ENCODE peak calls at places on chromosomes 2 and 18, in eight cellular contexts. One of them, this sample, is unnamed.

GRCh38 chr2:71353247-71353646 is 21.7 kb downstream of the ZNF638 start:
- DNase-seq in iris pigment epithelial cell: no peak
- DNase-seq in BE2C: no peak
- DNase-seq in cardiac fibroblast: no peak
- DNase-seq in NCI-H82: no peak
- DNase-seq in endothelial cell: no peak
- DNase-seq in Daoy: no peak
- DNase-seq in AML-193: no peak
- DNase-seq in this sample: no peak

GRCh38 chr2:221494556-221494955 is 77.5 kb downstream of the EPHA4 start:
- DNase-seq in iris pigment epithelial cell: peak; percentile 18
- DNase-seq in BE2C: no peak
- DNase-seq in cardiac fibroblast: no peak
- DNase-seq in NCI-H82: no peak
- DNase-seq in endothelial cell: no peak
- DNase-seq in Daoy: peak; percentile 51
- DNase-seq in AML-193: no peak
- DNase-seq in this sample: no peak

GRCh38 chr2:190320696-190321095 is 1.1 kb upstream of the HIBCH start:
- DNase-seq in iris pigment epithelial cell: no peak
- DNase-seq in BE2C: no peak
- DNase-seq in cardiac fibroblast: no peak
- DNase-seq in NCI-H82: no peak
- DNase-seq in endothelial cell: no peak
- DNase-seq in Daoy: no peak
- DNase-seq in AML-193: no peak
- DNase-seq in this sample: no peak

GRCh38 chr18:49863769-49864615 is 50.7 kb upstream of the ACAA2 start:
- DNase-seq in iris pigment epithelial cell: no peak
- DNase-seq in BE2C: no peak
- DNase-seq in cardiac fibroblast: no peak
- DNase-seq in NCI-H82: no peak
- DNase-seq in endothelial cell: no peak
- DNase-seq in Daoy: no peak
- DNase-seq in AML-193: no peak
- DNase-seq in this sample: no peak

GRCh38 chr2:164257794-164258193 is 363.5 kb downstream of the GRB14 start:
- DNase-seq in iris pigment epithelial cell: peak; percentile 5
- DNase-seq in BE2C: no peak
- DNase-seq in cardiac fibroblast: peak; percentile 1
- DNase-seq in NCI-H82: no peak
- DNase-seq in endothelial cell: no peak
- DNase-seq in Daoy: no peak
- DNase-seq in AML-193: no peak
- DNase-seq in this sample: no peak

GRCh38 chr2:69309336-69310048 is 77.5 kb downstream of the GFPT1 start:
- DNase-seq in iris pigment epithelial cell: peak; percentile 60
- DNase-seq in BE2C: no peak
- DNase-seq in cardiac fibroblast: peak; percentile 73
- DNase-seq in NCI-H82: no peak
- DNase-seq in endothelial cell: no peak
- DNase-seq in Daoy: no peak
- DNase-seq in AML-193: no peak
- DNase-seq in this sample: no peak

GRCh38 chr18:59453468-59453961 is 94.5 kb upstream of the LMAN1 start:
- DNase-seq in iris pigment epithelial cell: peak; percentile 69
- DNase-seq in BE2C: peak; percentile 12
- DNase-seq in cardiac fibroblast: no peak
- DNase-seq in NCI-H82: no peak
- DNase-seq in endothelial cell: no peak
- DNase-seq in Daoy: no peak
- DNase-seq in AML-193: no peak
- DNase-seq in this sample: no peak

GRCh38 chr18:74251297-74252031 is 40.3 kb downstream of the CYB5A start:
- DNase-seq in iris pigment epithelial cell: peak; percentile 86
- DNase-seq in BE2C: no peak
- DNase-seq in cardiac fibroblast: peak; percentile 76
- DNase-seq in NCI-H82: no peak
- DNase-seq in endothelial cell: no peak
- DNase-seq in Daoy: no peak
- DNase-seq in AML-193: peak; percentile 82
- DNase-seq in this sample: no peak

GRCh38 chr2:199797431-199797830 is 53.6 kb downstream of the FTCDNL1 start:
- DNase-seq in iris pigment epithelial cell: no peak
- DNase-seq in BE2C: no peak
- DNase-seq in cardiac fibroblast: no peak
- DNase-seq in NCI-H82: no peak
- DNase-seq in endothelial cell: no peak
- DNase-seq in Daoy: no peak
- DNase-seq in AML-193: no peak
- DNase-seq in this sample: no peak

GRCh38 chr2:211457325-211457724 is 900.9 kb downstream of the CPS1 start:
- DNase-seq in iris pigment epithelial cell: no peak
- DNase-seq in BE2C: no peak
- DNase-seq in cardiac fibroblast: no peak
- DNase-seq in NCI-H82: no peak
- DNase-seq in endothelial cell: no peak
- DNase-seq in Daoy: no peak
- DNase-seq in AML-193: no peak
- DNase-seq in this sample: no peak

GRCh38 chr18:111292-112014 is 46.9 kb upstream of the USP14 start:
- DNase-seq in iris pigment epithelial cell: peak; percentile 44
- DNase-seq in BE2C: peak; percentile 73
- DNase-seq in cardiac fibroblast: peak; percentile 26
- DNase-seq in NCI-H82: no peak
- DNase-seq in endothelial cell: peak; percentile 85
- DNase-seq in Daoy: peak; percentile 60
- DNase-seq in AML-193: no peak
- DNase-seq in this sample: no peak

GRCh38 chr2:238595750-238596570 is 169.2 kb downstream of the ASB1 start:
- DNase-seq in iris pigment epithelial cell: no peak
- DNase-seq in BE2C: no peak
- DNase-seq in cardiac fibroblast: no peak
- DNase-seq in NCI-H82: peak; percentile 64
- DNase-seq in endothelial cell: no peak
- DNase-seq in Daoy: no peak
- DNase-seq in AML-193: no peak
- DNase-seq in this sample: no peak

GRCh38 chr2:30765226-30765625 is 42.0 kb downstream of the CAPN13 start:
- DNase-seq in iris pigment epithelial cell: no peak
- DNase-seq in BE2C: no peak
- DNase-seq in cardiac fibroblast: no peak
- DNase-seq in NCI-H82: no peak
- DNase-seq in endothelial cell: no peak
- DNase-seq in Daoy: no peak
- DNase-seq in AML-193: no peak
- DNase-seq in this sample: no peak

GRCh38 chr2:172179045-172179742 is 76.5 kb upstream of the DLX2 start:
- DNase-seq in iris pigment epithelial cell: peak; percentile 8
- DNase-seq in BE2C: no peak
- DNase-seq in cardiac fibroblast: no peak
- DNase-seq in NCI-H82: no peak
- DNase-seq in endothelial cell: no peak
- DNase-seq in Daoy: peak; percentile 89
- DNase-seq in AML-193: no peak
- DNase-seq in this sample: peak; percentile 67

GRCh38 chr2:19577668-19578067 is 219.2 kb upstream of the OSR1 start:
- DNase-seq in iris pigment epithelial cell: peak; percentile 51
- DNase-seq in BE2C: no peak
- DNase-seq in cardiac fibroblast: peak; percentile 53
- DNase-seq in NCI-H82: no peak
- DNase-seq in endothelial cell: no peak
- DNase-seq in Daoy: no peak
- DNase-seq in AML-193: no peak
- DNase-seq in this sample: no peak

GRCh38 chr2:235740821-235741220 is 247.0 kb downstream of the AGAP1 start:
- DNase-seq in iris pigment epithelial cell: peak; percentile 32
- DNase-seq in BE2C: peak; percentile 44
- DNase-seq in cardiac fibroblast: no peak
- DNase-seq in NCI-H82: peak; percentile 68
- DNase-seq in endothelial cell: peak; percentile 36
- DNase-seq in Daoy: no peak
- DNase-seq in AML-193: no peak
- DNase-seq in this sample: no peak

GRCh38 chr18:64539852-64540251 is 391.0 kb upstream of the LINC00305 start:
- DNase-seq in iris pigment epithelial cell: no peak
- DNase-seq in BE2C: no peak
- DNase-seq in cardiac fibroblast: no peak
- DNase-seq in NCI-H82: no peak
- DNase-seq in endothelial cell: no peak
- DNase-seq in Daoy: no peak
- DNase-seq in AML-193: no peak
- DNase-seq in this sample: no peak

GRCh38 chr2:9010866-9011265 is 7.4 kb upstream of the MBOAT2 start:
- DNase-seq in iris pigment epithelial cell: peak; percentile 82
- DNase-seq in BE2C: no peak
- DNase-seq in cardiac fibroblast: peak; percentile 77
- DNase-seq in NCI-H82: no peak
- DNase-seq in endothelial cell: no peak
- DNase-seq in Daoy: no peak
- DNase-seq in AML-193: no peak
- DNase-seq in this sample: no peak

GRCh38 chr2:10538224-10538894 is 90.2 kb upstream of the ODC1 start:
- DNase-seq in iris pigment epithelial cell: peak; percentile 87
- DNase-seq in BE2C: no peak
- DNase-seq in cardiac fibroblast: peak; percentile 79
- DNase-seq in NCI-H82: no peak
- DNase-seq in endothelial cell: no peak
- DNase-seq in Daoy: peak; percentile 69
- DNase-seq in AML-193: no peak
- DNase-seq in this sample: peak; percentile 91

GRCh38 chr18:47323158-47323557 is 71.7 kb upstream of the SKOR2 start:
- DNase-seq in iris pigment epithelial cell: peak; percentile 25
- DNase-seq in BE2C: no peak
- DNase-seq in cardiac fibroblast: peak; percentile 49
- DNase-seq in NCI-H82: no peak
- DNase-seq in endothelial cell: no peak
- DNase-seq in Daoy: peak; percentile 36
- DNase-seq in AML-193: no peak
- DNase-seq in this sample: no peak

GRCh38 chr2:100416939-100417744 is at the start of gene CHST10:
- DNase-seq in iris pigment epithelial cell: peak; percentile 56
- DNase-seq in BE2C: peak; percentile 71
- DNase-seq in cardiac fibroblast: peak; percentile 52
- DNase-seq in NCI-H82: peak; percentile 83
- DNase-seq in endothelial cell: peak; percentile 73
- DNase-seq in Daoy: peak; percentile 72
- DNase-seq in AML-193: peak; percentile 15
- DNase-seq in this sample: no peak

GRCh38 chr2:179677746-179678505 is 183.5 kb downstream of the ZNF385B start:
- DNase-seq in iris pigment epithelial cell: no peak
- DNase-seq in BE2C: no peak
- DNase-seq in cardiac fibroblast: no peak
- DNase-seq in NCI-H82: no peak
- DNase-seq in endothelial cell: no peak
- DNase-seq in Daoy: no peak
- DNase-seq in AML-193: no peak
- DNase-seq in this sample: no peak

GRCh38 chr2:161077367-161078210 is 82.6 kb upstream of the TANK start:
- DNase-seq in iris pigment epithelial cell: peak; percentile 83
- DNase-seq in BE2C: no peak
- DNase-seq in cardiac fibroblast: peak; percentile 92
- DNase-seq in NCI-H82: no peak
- DNase-seq in endothelial cell: no peak
- DNase-seq in Daoy: peak; percentile 22
- DNase-seq in AML-193: peak; percentile 98
- DNase-seq in this sample: no peak

GRCh38 chr2:160367887-160368286 is 125.7 kb downstream of the RBMS1 start:
- DNase-seq in iris pigment epithelial cell: peak; percentile 99
- DNase-seq in BE2C: no peak
- DNase-seq in cardiac fibroblast: peak; percentile 96
- DNase-seq in NCI-H82: no peak
- DNase-seq in endothelial cell: no peak
- DNase-seq in Daoy: peak; percentile 95
- DNase-seq in AML-193: peak; percentile 88
- DNase-seq in this sample: peak; percentile 92

GRCh38 chr2:45888167-45888566 is 236.7 kb downstream of the PRKCE start:
- DNase-seq in iris pigment epithelial cell: peak; percentile 48
- DNase-seq in BE2C: no peak
- DNase-seq in cardiac fibroblast: peak; percentile 66
- DNase-seq in NCI-H82: peak; percentile 43
- DNase-seq in endothelial cell: no peak
- DNase-seq in Daoy: no peak
- DNase-seq in AML-193: peak; percentile 51
- DNase-seq in this sample: no peak

GRCh38 chr18:4453712-4454547 is 1.2 kb downstream of the DLGAP1 start:
- DNase-seq in iris pigment epithelial cell: no peak
- DNase-seq in BE2C: no peak
- DNase-seq in cardiac fibroblast: no peak
- DNase-seq in NCI-H82: peak; percentile 7
- DNase-seq in endothelial cell: peak; percentile 40
- DNase-seq in Daoy: peak; percentile 10
- DNase-seq in AML-193: no peak
- DNase-seq in this sample: no peak

GRCh38 chr2:126808929-126809328 is 89.8 kb upstream of the TEX51 start:
- DNase-seq in iris pigment epithelial cell: no peak
- DNase-seq in BE2C: no peak
- DNase-seq in cardiac fibroblast: no peak
- DNase-seq in NCI-H82: no peak
- DNase-seq in endothelial cell: no peak
- DNase-seq in Daoy: peak; percentile 51
- DNase-seq in AML-193: no peak
- DNase-seq in this sample: no peak

GRCh38 chr2:40240067-40240466 is 211.8 kb downstream of the SLC8A1 start:
- DNase-seq in iris pigment epithelial cell: peak; percentile 90
- DNase-seq in BE2C: peak; percentile 21
- DNase-seq in cardiac fibroblast: peak; percentile 99
- DNase-seq in NCI-H82: no peak
- DNase-seq in endothelial cell: no peak
- DNase-seq in Daoy: peak; percentile 89
- DNase-seq in AML-193: no peak
- DNase-seq in this sample: peak; percentile 9

GRCh38 chr2:69305712-69306611 is 81.1 kb downstream of the GFPT1 start:
- DNase-seq in iris pigment epithelial cell: peak; percentile 28
- DNase-seq in BE2C: no peak
- DNase-seq in cardiac fibroblast: peak; percentile 40
- DNase-seq in NCI-H82: no peak
- DNase-seq in endothelial cell: peak; percentile 46
- DNase-seq in Daoy: no peak
- DNase-seq in AML-193: no peak
- DNase-seq in this sample: no peak

GRCh38 chr2:173828189-173829157 is 136.7 kb downstream of the SP3 start:
- DNase-seq in iris pigment epithelial cell: peak; percentile 23
- DNase-seq in BE2C: no peak
- DNase-seq in cardiac fibroblast: no peak
- DNase-seq in NCI-H82: no peak
- DNase-seq in endothelial cell: no peak
- DNase-seq in Daoy: no peak
- DNase-seq in AML-193: no peak
- DNase-seq in this sample: no peak

GRCh38 chr2:223598994-223599645 is 3.0 kb downstream of the SCG2 start:
- DNase-seq in iris pigment epithelial cell: peak; percentile 90
- DNase-seq in BE2C: peak; percentile 45
- DNase-seq in cardiac fibroblast: peak; percentile 88
- DNase-seq in NCI-H82: no peak
- DNase-seq in endothelial cell: no peak
- DNase-seq in Daoy: no peak
- DNase-seq in AML-193: no peak
- DNase-seq in this sample: no peak

GRCh38 chr2:159091981-159092380 is 123.5 kb downstream of the TANC1 start:
- DNase-seq in iris pigment epithelial cell: peak; percentile 41
- DNase-seq in BE2C: no peak
- DNase-seq in cardiac fibroblast: peak; percentile 41
- DNase-seq in NCI-H82: no peak
- DNase-seq in endothelial cell: no peak
- DNase-seq in Daoy: no peak
- DNase-seq in AML-193: no peak
- DNase-seq in this sample: no peak

GRCh38 chr2:134252092-134252775 is 1.6 kb upstream of the MGAT5 start:
- DNase-seq in iris pigment epithelial cell: no peak
- DNase-seq in BE2C: no peak
- DNase-seq in cardiac fibroblast: peak; percentile 35
- DNase-seq in NCI-H82: peak; percentile 74
- DNase-seq in endothelial cell: no peak
- DNase-seq in Daoy: peak; percentile 5
- DNase-seq in AML-193: no peak
- DNase-seq in this sample: no peak

GRCh38 chr2:112519506-112519905 is 22.8 kb upstream of the POLR1B start:
- DNase-seq in iris pigment epithelial cell: peak; percentile 7
- DNase-seq in BE2C: no peak
- DNase-seq in cardiac fibroblast: no peak
- DNase-seq in NCI-H82: no peak
- DNase-seq in endothelial cell: no peak
- DNase-seq in Daoy: no peak
- DNase-seq in AML-193: no peak
- DNase-seq in this sample: no peak

This sample was measured in kidney epithelial cell.